ENCODE peak calls at places on chromosomes 3 and 15, in seven cellular contexts. One of them, this sample, is unnamed.

GRCh38 chr15:100713163-100713867 is 110.9 kb downstream of the ASB7 start:
- DNase-seq in GM23338: no peak
- DNase-seq in cardiac muscle cell: no peak
- DNase-seq in CD8-positive, alpha-beta T cell: no peak
- DNase-seq in body of pancreas: peak
- DNase-seq in dorsolateral prefrontal cortex: no peak
- DNase-seq in HepG2: peak
- DNase-seq in this sample: no peak

GRCh38 chr15:82263350-82263749 is 732 bp downstream of the SAXO2 start:
- DNase-seq in GM23338: peak
- DNase-seq in cardiac muscle cell: no peak
- DNase-seq in CD8-positive, alpha-beta T cell: no peak
- DNase-seq in body of pancreas: no peak
- DNase-seq in dorsolateral prefrontal cortex: no peak
- DNase-seq in HepG2: peak
- DNase-seq in this sample: no peak

GRCh38 chr15:75531041-75531450 is 48.1 kb downstream of the PTPN9 start:
- DNase-seq in GM23338: no peak
- DNase-seq in cardiac muscle cell: no peak
- DNase-seq in CD8-positive, alpha-beta T cell: no peak
- DNase-seq in body of pancreas: peak
- DNase-seq in dorsolateral prefrontal cortex: peak
- DNase-seq in HepG2: no peak
- DNase-seq in this sample: no peak

GRCh38 chr15:71334874-71335273 is 219.6 kb downstream of the THSD4 start:
- DNase-seq in GM23338: no peak
- DNase-seq in cardiac muscle cell: no peak
- DNase-seq in CD8-positive, alpha-beta T cell: no peak
- DNase-seq in body of pancreas: no peak
- DNase-seq in dorsolateral prefrontal cortex: no peak
- DNase-seq in HepG2: no peak
- DNase-seq in this sample: no peak

GRCh38 chr3:125032100-125032643 is 23.6 kb downstream of the HEG1 start:
- DNase-seq in GM23338: peak
- DNase-seq in cardiac muscle cell: no peak
- DNase-seq in CD8-positive, alpha-beta T cell: no peak
- DNase-seq in body of pancreas: no peak
- DNase-seq in dorsolateral prefrontal cortex: no peak
- DNase-seq in HepG2: peak
- DNase-seq in this sample: no peak

GRCh38 chr3:65262554-65262953 is 574.8 kb upstream of the ADAMTS9 start:
- DNase-seq in GM23338: no peak
- DNase-seq in cardiac muscle cell: no peak
- DNase-seq in CD8-positive, alpha-beta T cell: no peak
- DNase-seq in body of pancreas: no peak
- DNase-seq in dorsolateral prefrontal cortex: no peak
- DNase-seq in HepG2: no peak
- DNase-seq in this sample: no peak

GRCh38 chr15:42712584-42712983 is 24.3 kb downstream of the CDAN1 start:
- DNase-seq in GM23338: no peak
- DNase-seq in cardiac muscle cell: no peak
- DNase-seq in CD8-positive, alpha-beta T cell: no peak
- DNase-seq in body of pancreas: no peak
- DNase-seq in dorsolateral prefrontal cortex: no peak
- DNase-seq in HepG2: no peak
- DNase-seq in this sample: no peak

GRCh38 chr3:188455748-188456147 is 301.8 kb downstream of the LPP start:
- DNase-seq in GM23338: no peak
- DNase-seq in cardiac muscle cell: no peak
- DNase-seq in CD8-positive, alpha-beta T cell: no peak
- DNase-seq in body of pancreas: no peak
- DNase-seq in dorsolateral prefrontal cortex: no peak
- DNase-seq in HepG2: no peak
- DNase-seq in this sample: no peak

GRCh38 chr15:59642351-59642750 is 15.0 kb downstream of the GTF2A2 start:
- DNase-seq in GM23338: no peak
- DNase-seq in cardiac muscle cell: no peak
- DNase-seq in CD8-positive, alpha-beta T cell: no peak
- DNase-seq in body of pancreas: no peak
- DNase-seq in dorsolateral prefrontal cortex: no peak
- DNase-seq in HepG2: no peak
- DNase-seq in this sample: no peak

GRCh38 chr3:23129817-23130216 is 73.3 kb upstream of the UBE2E2 start:
- DNase-seq in GM23338: no peak
- DNase-seq in cardiac muscle cell: no peak
- DNase-seq in CD8-positive, alpha-beta T cell: no peak
- DNase-seq in body of pancreas: no peak
- DNase-seq in dorsolateral prefrontal cortex: no peak
- DNase-seq in HepG2: no peak
- DNase-seq in this sample: no peak

GRCh38 chr15:52164631-52165265 is 26.4 kb downstream of the GNB5 start:
- DNase-seq in GM23338: no peak
- DNase-seq in cardiac muscle cell: no peak
- DNase-seq in CD8-positive, alpha-beta T cell: no peak
- DNase-seq in body of pancreas: no peak
- DNase-seq in dorsolateral prefrontal cortex: no peak
- DNase-seq in HepG2: no peak
- DNase-seq in this sample: no peak

GRCh38 chr3:52185311-52185710 is 12.6 kb upstream of the ALAS1 start:
- DNase-seq in GM23338: no peak
- DNase-seq in cardiac muscle cell: no peak
- DNase-seq in CD8-positive, alpha-beta T cell: no peak
- DNase-seq in body of pancreas: no peak
- DNase-seq in dorsolateral prefrontal cortex: no peak
- DNase-seq in HepG2: no peak
- DNase-seq in this sample: no peak

GRCh38 chr3:179449621-179450020 is 1.6 kb downstream of the GNB4 start:
- DNase-seq in GM23338: no peak
- DNase-seq in cardiac muscle cell: no peak
- DNase-seq in CD8-positive, alpha-beta T cell: no peak
- DNase-seq in body of pancreas: no peak
- DNase-seq in dorsolateral prefrontal cortex: no peak
- DNase-seq in HepG2: no peak
- DNase-seq in this sample: no peak
- H3K4me3 ChIP-seq in GM23338: peak
- H3K4me3 ChIP-seq in cardiac muscle cell: peak
- H3K4me3 ChIP-seq in CD8-positive, alpha-beta T cell: no peak
- H3K4me3 ChIP-seq in body of pancreas: no peak
- H3K4me3 ChIP-seq in dorsolateral prefrontal cortex: peak
- H3K4me3 ChIP-seq in HepG2: no peak
- H3K4me3 ChIP-seq in this sample: no peak

DNA sequence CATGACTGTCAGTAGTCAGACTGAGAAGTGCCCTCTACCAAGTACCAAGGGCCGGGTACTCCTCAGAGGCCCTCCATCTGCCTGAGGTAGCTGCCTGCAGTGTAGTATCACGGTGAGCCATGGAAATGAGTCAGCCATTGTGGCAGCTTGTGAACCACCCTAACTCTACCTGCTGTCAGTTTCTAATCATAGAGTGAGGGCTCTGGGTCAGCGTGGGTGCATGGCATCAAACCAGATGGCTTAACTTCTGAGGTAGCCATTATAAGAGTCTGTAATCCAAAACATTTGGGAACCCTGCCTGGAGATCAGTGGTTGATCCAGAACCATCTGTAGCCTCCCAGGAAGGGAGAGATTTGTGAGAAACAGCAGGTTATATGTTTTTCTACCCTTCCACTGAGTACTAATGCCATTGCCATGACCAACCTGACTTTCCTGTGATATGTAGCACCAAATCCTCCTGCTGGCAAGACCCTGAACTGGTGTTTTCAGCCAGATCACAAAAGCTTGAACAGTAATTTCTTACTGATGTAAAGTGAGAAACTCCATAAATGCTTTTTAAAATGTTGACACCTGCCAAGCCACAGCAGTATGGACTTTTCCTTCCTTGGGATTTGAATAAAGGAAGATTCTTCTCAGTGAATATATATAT is 38.9 kb downstream of the ABHD2 start:
- DNase-seq in GM23338: no peak
- DNase-seq in cardiac muscle cell: no peak
- DNase-seq in CD8-positive, alpha-beta T cell: no peak
- DNase-seq in body of pancreas: peak
- DNase-seq in dorsolateral prefrontal cortex: no peak
- DNase-seq in HepG2: no peak
- DNase-seq in this sample: no peak
- H3K27ac ChIP-seq in GM23338: no peak
- H3K27ac ChIP-seq in cardiac muscle cell: no peak
- H3K27ac ChIP-seq in CD8-positive, alpha-beta T cell: no peak
- H3K27ac ChIP-seq in body of pancreas: peak
- H3K27ac ChIP-seq in dorsolateral prefrontal cortex: peak
- H3K27ac ChIP-seq in HepG2: peak
- H3K27ac ChIP-seq in this sample: no peak

GRCh38 chr3:142596726-142597088 is 514 bp downstream of the PLS1 start:
- DNase-seq in GM23338: no peak
- DNase-seq in cardiac muscle cell: no peak
- DNase-seq in CD8-positive, alpha-beta T cell: no peak
- DNase-seq in body of pancreas: no peak
- DNase-seq in dorsolateral prefrontal cortex: no peak
- DNase-seq in HepG2: no peak
- DNase-seq in this sample: no peak

GRCh38 chr3:142595581-142595950 is 627 bp upstream of the PLS1 start:
- DNase-seq in GM23338: no peak
- DNase-seq in cardiac muscle cell: peak
- DNase-seq in CD8-positive, alpha-beta T cell: no peak
- DNase-seq in body of pancreas: peak
- DNase-seq in dorsolateral prefrontal cortex: no peak
- DNase-seq in HepG2: peak
- DNase-seq in this sample: no peak

GRCh38 chr3:142595951-142596725 is at the start of gene PLS1:
- DNase-seq in GM23338: peak
- DNase-seq in cardiac muscle cell: peak
- DNase-seq in CD8-positive, alpha-beta T cell: peak
- DNase-seq in body of pancreas: peak
- DNase-seq in dorsolateral prefrontal cortex: peak
- DNase-seq in HepG2: peak
- DNase-seq in this sample: peak

GRCh38 chr3:142597898-142598297 is 1.7 kb downstream of the PLS1 start:
- DNase-seq in GM23338: no peak
- DNase-seq in cardiac muscle cell: no peak
- DNase-seq in CD8-positive, alpha-beta T cell: no peak
- DNase-seq in body of pancreas: no peak
- DNase-seq in dorsolateral prefrontal cortex: no peak
- DNase-seq in HepG2: no peak
- DNase-seq in this sample: no peak

GRCh38 chr3:142595141-142595540 is 1.1 kb upstream of the PLS1 start:
- DNase-seq in GM23338: no peak
- DNase-seq in cardiac muscle cell: no peak
- DNase-seq in CD8-positive, alpha-beta T cell: no peak
- DNase-seq in body of pancreas: no peak
- DNase-seq in dorsolateral prefrontal cortex: no peak
- DNase-seq in HepG2: no peak
- DNase-seq in this sample: no peak
- H3K4me3 ChIP-seq in GM23338: peak
- H3K4me3 ChIP-seq in cardiac muscle cell: peak
- H3K4me3 ChIP-seq in CD8-positive, alpha-beta T cell: no peak
- H3K4me3 ChIP-seq in body of pancreas: no peak
- H3K4me3 ChIP-seq in dorsolateral prefrontal cortex: no peak
- H3K4me3 ChIP-seq in HepG2: peak
- H3K4me3 ChIP-seq in this sample: peak

GRCh38 chr15:98807262-98807661 is 158.9 kb downstream of the IGF1R start:
- DNase-seq in GM23338: no peak
- DNase-seq in cardiac muscle cell: no peak
- DNase-seq in CD8-positive, alpha-beta T cell: no peak
- DNase-seq in body of pancreas: no peak
- DNase-seq in dorsolateral prefrontal cortex: no peak
- DNase-seq in HepG2: no peak
- DNase-seq in this sample: no peak
- H3K27ac ChIP-seq in GM23338: no peak
- H3K27ac ChIP-seq in cardiac muscle cell: peak
- H3K27ac ChIP-seq in CD8-positive, alpha-beta T cell: no peak
- H3K27ac ChIP-seq in body of pancreas: no peak
- H3K27ac ChIP-seq in dorsolateral prefrontal cortex: no peak
- H3K27ac ChIP-seq in HepG2: no peak
- H3K27ac ChIP-seq in this sample: no peak

GRCh38 chr3:96814581-96815567 is at the start of gene EPHA6:
- DNase-seq in GM23338: peak
- DNase-seq in cardiac muscle cell: peak
- DNase-seq in CD8-positive, alpha-beta T cell: no peak
- DNase-seq in body of pancreas: no peak
- DNase-seq in dorsolateral prefrontal cortex: no peak
- DNase-seq in HepG2: no peak
- DNase-seq in this sample: no peak

GRCh38 chr3:96813134-96813819 is 1.1 kb upstream of the EPHA6 start:
- DNase-seq in GM23338: peak
- DNase-seq in cardiac muscle cell: peak
- DNase-seq in CD8-positive, alpha-beta T cell: no peak
- DNase-seq in body of pancreas: peak
- DNase-seq in dorsolateral prefrontal cortex: peak
- DNase-seq in HepG2: peak
- DNase-seq in this sample: peak

DNA sequence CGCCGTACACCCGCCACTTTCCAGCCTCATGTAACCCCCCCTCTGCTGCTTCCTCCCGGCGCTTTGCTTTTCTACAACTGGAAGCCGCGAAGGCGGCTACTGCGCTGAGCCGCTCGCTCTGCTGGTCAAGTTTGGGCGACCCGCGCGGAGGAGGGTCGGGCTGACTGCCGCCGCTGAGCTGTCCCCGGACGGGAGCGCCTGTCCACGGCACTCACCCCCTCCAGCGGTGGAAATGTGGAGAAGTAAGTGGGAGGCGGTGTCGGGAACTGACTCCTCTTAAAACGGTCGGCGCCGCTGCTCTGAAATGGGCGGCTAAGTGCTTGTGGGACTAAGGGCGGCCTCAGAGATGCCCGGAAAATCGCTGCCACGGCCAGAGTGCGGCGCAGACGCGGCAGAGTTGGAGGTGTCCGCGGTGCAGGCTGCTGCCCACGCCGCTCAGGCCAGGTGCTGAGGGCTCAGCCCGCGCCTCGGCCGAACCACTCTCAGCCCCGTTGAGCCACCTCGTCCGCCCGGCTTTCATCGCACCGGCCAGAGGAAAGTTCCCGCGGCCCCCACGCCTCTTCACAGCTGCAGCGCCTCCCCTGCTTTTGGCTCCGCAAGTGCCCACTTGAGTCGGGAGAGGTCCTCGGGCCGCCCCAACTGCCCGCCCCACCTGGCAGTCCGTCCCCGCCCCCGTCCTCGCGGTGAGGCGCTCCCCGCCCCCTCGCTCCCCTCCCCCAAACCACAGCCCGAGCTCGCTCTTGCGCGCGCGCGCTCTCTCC is 394 bp upstream of the EPHA6 start:
- DNase-seq in GM23338: peak
- DNase-seq in cardiac muscle cell: peak
- DNase-seq in CD8-positive, alpha-beta T cell: no peak
- DNase-seq in body of pancreas: peak
- DNase-seq in dorsolateral prefrontal cortex: peak
- DNase-seq in HepG2: peak
- DNase-seq in this sample: no peak
- H3K4me3 ChIP-seq in GM23338: peak
- H3K4me3 ChIP-seq in cardiac muscle cell: peak
- H3K4me3 ChIP-seq in CD8-positive, alpha-beta T cell: no peak
- H3K4me3 ChIP-seq in body of pancreas: peak
- H3K4me3 ChIP-seq in dorsolateral prefrontal cortex: peak
- H3K4me3 ChIP-seq in HepG2: peak
- H3K4me3 ChIP-seq in this sample: no peak

DNA sequence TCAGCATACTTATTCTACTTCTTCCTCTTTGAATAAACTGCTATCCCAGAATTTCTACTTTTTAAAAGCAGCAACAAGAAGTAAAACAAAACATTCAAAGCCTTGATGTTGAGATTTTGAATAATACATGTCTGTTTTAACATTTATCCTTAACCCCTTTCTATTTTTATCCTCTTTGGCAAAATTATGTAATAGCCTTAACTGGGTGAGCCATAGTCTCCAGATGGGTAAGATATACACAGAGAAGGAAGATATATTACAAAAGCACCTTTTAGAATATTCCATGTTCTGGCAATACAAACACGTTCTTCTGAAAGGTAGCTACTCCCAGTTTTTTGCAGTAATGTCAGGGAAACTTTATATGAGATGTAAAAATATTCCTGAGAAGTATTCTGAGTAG is 123.7 kb downstream of the MBNL1 start:
- DNase-seq in GM23338: no peak
- DNase-seq in cardiac muscle cell: no peak
- DNase-seq in CD8-positive, alpha-beta T cell: no peak
- DNase-seq in body of pancreas: no peak
- DNase-seq in dorsolateral prefrontal cortex: no peak
- DNase-seq in HepG2: no peak
- DNase-seq in this sample: no peak
- H3K27ac ChIP-seq in GM23338: peak
- H3K27ac ChIP-seq in cardiac muscle cell: no peak
- H3K27ac ChIP-seq in CD8-positive, alpha-beta T cell: no peak
- H3K27ac ChIP-seq in body of pancreas: no peak
- H3K27ac ChIP-seq in dorsolateral prefrontal cortex: peak
- H3K27ac ChIP-seq in HepG2: no peak
- H3K27ac ChIP-seq in this sample: peak

This sample was measured in naive thymus-derived CD4-positive, alpha-beta T cell.